ENCODE peak calls at places on chromosomes 6 and 20, in eight cellular contexts. X is mucosa of descending colon, Y is GM20000, I is heart left ventricle, C is foreskin fibroblast, V is mesothelial cell of epicardium, K is left lung, J is HFF-Myc. Q is an unnamed sample.

GRCh38 chr6:110357696-110358535 is at the start of gene METTL24:
- DNase-seq in Y (peak; percentile 39), J (no peak), V (peak; percentile 55), C (no peak), X (peak; percentile 51), K (no peak), I (peak; percentile 33), Q (no peak)

GRCh38 chr6:30591008-30591407 is 19.8 kb downstream of the ABCF1 start:
- DNase-seq in K (peak; percentile 61), C (peak; percentile 27), X (no peak), J (no peak), V (peak; percentile 51), I (no peak), Y (no peak), Q (no peak)

GRCh38 chr20:44171775-44172571 is 15.0 kb downstream of the JPH2 start:
- DNase-seq in J (no peak), I (no peak), C (no peak), K (no peak), V (no peak), Y (no peak), X (no peak), Q (no peak)

GRCh38 chr6:163554032-163554431 is 139.5 kb downstream of the QKI start:
- DNase-seq in C (no peak), K (no peak), I (no peak), Y (no peak), V (no peak), X (no peak), J (no peak), Q (no peak)

GRCh38 chr6:63272397-63272796 is 47.4 kb downstream of the LGSN start:
- DNase-seq in V (no peak), I (no peak), X (no peak), C (peak; percentile 2), J (no peak), Y (peak; percentile 51), K (no peak), Q (no peak)

GRCh38 chr6:133983099-133983939 is 30.3 kb downstream of the TBPL1 start:
- DNase-seq in J (no peak), C (peak; percentile 63), I (no peak), V (no peak), Y (no peak), K (peak; percentile 85), X (no peak), Q (no peak)

GRCh38 chr6:161829186-161829794 is 555.4 kb upstream of the AGPAT4 start:
- DNase-seq in I (no peak), J (no peak), V (no peak), C (no peak), K (no peak), X (no peak), Y (no peak), Q (no peak)

GRCh38 chr20:36384022-36384619 is 78.0 kb downstream of the DLGAP4 start:
- DNase-seq in X (no peak), Y (peak; percentile 51), K (no peak), I (no peak), J (peak; percentile 11), V (peak; percentile 69), C (no peak), Q (no peak)

DNA sequence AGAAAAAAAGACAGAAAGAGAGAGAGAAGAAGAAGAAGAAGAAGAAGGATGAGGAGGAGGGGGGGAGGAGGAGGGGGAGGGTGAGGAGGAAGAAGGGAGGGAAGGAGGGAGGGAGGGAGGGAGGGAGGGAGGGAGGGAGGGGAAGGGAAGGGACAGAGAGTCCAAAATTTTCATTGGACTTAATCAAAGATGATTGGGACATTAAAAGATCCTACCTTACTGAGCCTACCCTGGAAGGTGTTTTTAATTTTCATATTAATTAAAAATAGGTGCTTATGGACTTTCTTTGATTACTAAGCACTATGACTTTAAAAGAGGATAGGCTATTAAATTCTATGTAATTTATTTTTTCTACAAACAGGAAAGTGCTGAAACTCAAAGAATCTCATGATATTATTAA is 299.9 kb upstream of the THEMIS start:
- DNase-seq in Y (no peak), V (no peak), I (no peak), K (no peak), C (no peak), X (no peak), J (no peak), Q (no peak)
- TF ChIP-seq CTCF in Y (no peak), V (no peak), I (no peak), K (no peak), C (no peak), X (no peak), J (no peak), Q (no peak)

DNA sequence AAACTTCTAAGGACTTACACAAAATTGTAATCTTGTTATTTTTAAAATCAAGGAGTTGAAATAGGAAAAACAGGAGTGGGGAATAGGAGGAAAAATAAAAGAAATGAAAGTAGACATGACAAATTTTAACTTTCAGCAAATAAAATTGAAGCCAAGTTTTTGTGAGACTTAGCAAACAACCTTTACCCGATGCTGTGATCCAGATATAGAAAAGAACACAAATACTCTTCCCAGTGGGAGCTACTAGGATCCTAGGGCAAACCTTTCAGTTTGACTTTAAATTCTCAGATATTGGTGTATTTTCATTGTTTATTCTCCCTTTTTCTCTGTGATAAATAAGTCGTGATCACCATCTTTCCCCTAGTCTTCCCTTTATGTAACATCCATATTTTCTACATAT is 968.7 kb upstream of the CITED2 start:
- DNase-seq in V (no peak), I (no peak), X (no peak), K (no peak), J (no peak), Y (no peak), C (no peak), Q (no peak)
- TF ChIP-seq CTCF in V (no peak), I (no peak), X (no peak), K (no peak), J (no peak), Y (no peak), C (no peak), Q (no peak)

GRCh38 chr20:49484180-49485140 is 2.0 kb upstream of the KCNB1 start:
- DNase-seq in C (peak; percentile 54), J (no peak), I (peak; percentile 85), Y (peak; percentile 84), X (peak; percentile 69), V (peak; percentile 89), K (peak; percentile 55), Q (peak; percentile 81)
- TF ChIP-seq CTCF in C (peak; percentile 67), J (peak; percentile 67), I (peak; percentile 76), Y (peak; percentile 60), X (peak; percentile 53), V (peak; percentile 49), K (peak; percentile 50), Q (peak; percentile 74)

GRCh38 chr6:136541395-136541794 is 8.8 kb downstream of the MAP7 start:
- DNase-seq in K (no peak), X (no peak), I (no peak), Y (no peak), J (no peak), V (no peak), C (no peak), Q (no peak)
- TF ChIP-seq CTCF in K (no peak), X (no peak), I (no peak), Y (no peak), J (no peak), V (no peak), C (no peak), Q (no peak)